ENCODE peak calls at places on chromosomes 4 and X, in six cellular contexts. U is SHP77 treated with DMSO at 0.1 percent for 48 hours, F is lower lobe of right lung, H is RPMI7951, Q is left ventricle myocardium superior, P is NCI-H2227 treated with DMSO at 0.1 percent for 48 hours. Y is an unnamed sample.
A peak's percentile ranks its signal among the peaks of the same experiment; 100 is the strongest.

GRCh38 chr4:168593399-168593798 is 96.5 kb downstream of the PALLD start:
- DNase-seq in U (no peak), H (no peak), P (no peak), F (no peak), Q (no peak), Y (no peak)

GRCh38 chr4:137345597-137345996 is 186.7 kb downstream of the PCDH18 start:
- DNase-seq in F (no peak), U (no peak), Q (no peak), H (no peak), P (no peak), Y (no peak)

GRCh38 chrX:100731441-100732281 is at the start of gene SYTL4:
- DNase-seq in U (no peak), P (peak; percentile 26), Q (peak; percentile 46), H (no peak), F (peak; percentile 46), Y (peak; percentile 81)

GRCh38 chr4:42523066-42523718 is 125.9 kb downstream of the SHISA3 start:
- DNase-seq in U (no peak), H (no peak), P (no peak), F (no peak), Q (no peak), Y (no peak)

GRCh38 chr4:42627887-42628646 is 28.8 kb downstream of the ATP8A1 start:
- DNase-seq in U (no peak), Q (peak; percentile 83), H (no peak), F (no peak), P (no peak), Y (peak; percentile 86)

GRCh38 chr4:140078366-140078765 is 75.6 kb downstream of the MAML3 start:
- DNase-seq in H (peak; percentile 75), Q (peak; percentile 54), F (no peak), P (peak; percentile 15), U (no peak), Y (no peak)

GRCh38 chrX:135931644-135932487 is 38.4 kb downstream of the SAGE1 start:
- DNase-seq in F (peak; percentile 44), P (peak; percentile 15), H (peak; percentile 15), Q (peak; percentile 48), U (peak; percentile 10), Y (peak; percentile 60)

GRCh38 chrX:129606918-129607317 is 47.8 kb downstream of the APLN start:
- DNase-seq in P (peak; percentile 56), F (no peak), U (no peak), H (peak; percentile 38), Q (no peak), Y (no peak)

GRCh38 chrX:104281564-104281963 is 26.8 kb upstream of the ESX1 start:
- DNase-seq in H (no peak), U (no peak), P (no peak), Q (no peak), F (no peak), Y (no peak)

GRCh38 chrX:23003121-23003520 is 3.4 kb downstream of the DDX53 start:
- DNase-seq in U (no peak), H (peak; percentile 0), P (no peak), Q (no peak), F (no peak), Y (no peak)

GRCh38 chr4:137278431-137278830 is 253.9 kb downstream of the PCDH18 start:
- DNase-seq in F (no peak), P (no peak), Q (no peak), H (no peak), U (no peak), Y (no peak)

GRCh38 chr4:91302120-91302519 is 1001.6 kb upstream of the GRID2 start:
- DNase-seq in F (no peak), U (no peak), H (no peak), Q (no peak), P (no peak), Y (no peak)

GRCh38 chr4:41120297-41121217 is 93.8 kb downstream of the APBB2 start:
- DNase-seq in U (no peak), H (peak; percentile 63), F (peak; percentile 56), Q (peak; percentile 53), P (peak; percentile 31), Y (peak; percentile 67)

GRCh38 chr4:57080781-57081650 is 29.2 kb downstream of the IGFBP7 start:
- DNase-seq in H (peak; percentile 91), P (no peak), Q (no peak), F (no peak), U (no peak), Y (peak; percentile 78)

GRCh38 chr4:147799986-147800555 is 68.2 kb downstream of the ARHGAP10 start:
- DNase-seq in P (no peak), H (no peak), U (no peak), Q (no peak), F (no peak), Y (no peak)

GRCh38 chrX:10282490-10282889 is 125.7 kb downstream of the CLCN4 start:
- DNase-seq in Q (no peak), U (no peak), H (no peak), P (no peak), F (no peak), Y (no peak)

GRCh38 chr4:34850983-34851382 is 1393.3 kb downstream of the ARAP2 start:
- DNase-seq in H (peak; percentile 43), U (no peak), F (no peak), P (no peak), Q (no peak), Y (no peak)